ENCODE peak calls at places on chromosomes 11 and 22, in seven cellular contexts. G is heart left ventricle; I is psoas muscle; V is body of pancreas; O is GM23248; K is ovary; H is effector memory CD4-positive, alpha-beta T cell. L is an unnamed sample. For H3K9me3, the result is how much of the 10 kb centered on the place peaks cover.

GRCh38 chr11:125626381-125626950 is 1.5 kb downstream of the CHEK1 start:
- DNase-seq in I (no peak), K (no peak), G (no peak), V (no peak), O (peak), H (no peak), L (no peak)

GRCh38 chr11:12459374-12459773 is 82.0 kb downstream of the PARVA start:
- DNase-seq in H (no peak), G (no peak), K (no peak), O (no peak), V (no peak), I (no peak), L (no peak)

GRCh38 chr11:115266066-115266465 is 238.1 kb downstream of the CADM1 start:
- DNase-seq in K (no peak), G (no peak), H (no peak), V (no peak), O (no peak), I (no peak), L (no peak)

GRCh38 chr11:61799665-61800284 is 7.1 kb downstream of the FEN1 start:
- DNase-seq in G (no peak), V (no peak), K (no peak), O (no peak), H (no peak), I (no peak), L (no peak)

GRCh38 chr11:107716884-107717532 is 5.2 kb upstream of the SLN start:
- DNase-seq in I (no peak), H (no peak), V (no peak), O (peak), G (no peak), K (no peak), L (no peak)

GRCh38 chr11:131371791-131372104 is 1.3 kb downstream of the NTM start:
- DNase-seq in G (no peak), O (no peak), K (no peak), V (no peak), I (no peak), H (no peak), L (no peak)

GRCh38 chr11:31340903-31341572 is 28.5 kb downstream of the DCDC1 start:
- DNase-seq in G (no peak), H (no peak), I (no peak), V (peak), K (no peak), O (peak), L (no peak)

GRCh38 chr22:32312748-32313147 is 44.9 kb upstream of the RFPL3 start:
- DNase-seq in O (no peak), I (no peak), G (no peak), V (no peak), K (no peak), H (no peak), L (no peak)

GRCh38 chr22:50612168-50612714 is 11.6 kb downstream of the MAPK8IP2 start:
- DNase-seq in K (no peak), H (no peak), G (no peak), V (no peak), I (no peak), O (no peak), L (no peak)

GRCh38 chr11:100716848-100717247 is 29.8 kb downstream of the ARHGAP42 start:
- DNase-seq in H (no peak), K (no peak), I (no peak), O (no peak), V (no peak), G (no peak), L (no peak)
- H3K4me3 ChIP-seq in H (no peak), K (no peak), I (no peak), O (no peak), V (no peak), G (no peak), L (no peak)

GRCh38 chr11:54985731-54986130 is 276.2 kb upstream of the TRIM48 start:
- DNase-seq in H (no peak), K (no peak), O (no peak), G (no peak), V (no peak), I (no peak), L (no peak)
- H3K9me3 ChIP-seq in H (under half), K (under half), O (under half), G (under half), V (under half), I (under half), L (under half)

DNA sequence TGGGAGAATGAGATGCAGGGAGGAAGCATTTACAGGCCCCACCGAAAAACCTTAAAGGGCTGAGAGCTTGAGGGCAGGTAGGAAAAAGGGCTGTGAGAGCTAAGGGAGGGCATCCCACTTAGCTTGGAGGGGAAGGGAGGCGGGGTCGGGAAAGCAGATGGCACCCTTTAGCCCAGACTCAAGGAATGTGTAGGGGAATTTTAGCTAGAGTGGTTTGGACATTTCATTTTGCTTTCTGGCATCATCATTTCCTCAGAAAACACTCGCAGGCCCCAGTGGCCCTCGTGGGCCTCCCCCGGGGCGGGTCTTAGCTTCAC is 846 bp upstream of the STIM1 start:
- DNase-seq in V (no peak), K (no peak), G (no peak), I (no peak), O (no peak), H (no peak), L (no peak)
- H3K27ac ChIP-seq in V (peak), K (no peak), G (peak), I (peak), O (no peak), H (peak), L (peak)

DNA sequence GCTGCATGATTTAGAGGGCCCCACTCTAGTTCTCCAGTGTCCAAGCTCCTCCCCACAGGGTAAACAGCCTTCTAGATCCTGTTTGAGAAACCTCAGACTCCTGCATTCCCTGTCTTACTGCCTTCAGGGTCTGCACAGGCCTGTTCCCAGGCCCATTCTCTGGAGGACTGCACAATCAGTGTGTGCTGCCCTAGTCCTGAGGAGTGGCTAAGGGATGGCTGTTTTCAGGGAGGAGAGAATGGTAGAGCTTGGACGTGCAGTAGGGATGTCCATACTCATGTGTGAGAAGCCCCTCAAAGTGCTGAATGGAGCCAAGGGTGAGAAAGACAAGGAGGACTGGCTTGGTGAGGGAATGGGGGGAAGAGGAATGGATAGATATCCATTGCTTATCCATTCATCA is 103.8 kb upstream of the CCDC90B start:
- DNase-seq in V (no peak), K (no peak), I (no peak), H (no peak), O (no peak), G (no peak), L (no peak)
- H3K4me3 ChIP-seq in V (no peak), K (no peak), I (no peak), H (no peak), O (no peak), G (no peak), L (no peak)

GRCh38 chr22:48627203-48627602 is 1200.5 kb downstream of the BRD1 start:
- DNase-seq in H (no peak), I (no peak), G (peak), V (no peak), K (peak), O (no peak), L (no peak)
- H3K9me3 ChIP-seq in H (under half), I (under half), G (under half), V (under half), K (under half), O (under half), L (half or more)

GRCh38 chr22:36362819-36363377 is 24.9 kb downstream of the MYH9 start:
- DNase-seq in V (no peak), G (no peak), H (no peak), O (peak), I (no peak), K (no peak), L (no peak)
- H3K27ac ChIP-seq in V (peak), G (peak), H (peak), O (peak), I (no peak), K (no peak), L (peak)

DNA sequence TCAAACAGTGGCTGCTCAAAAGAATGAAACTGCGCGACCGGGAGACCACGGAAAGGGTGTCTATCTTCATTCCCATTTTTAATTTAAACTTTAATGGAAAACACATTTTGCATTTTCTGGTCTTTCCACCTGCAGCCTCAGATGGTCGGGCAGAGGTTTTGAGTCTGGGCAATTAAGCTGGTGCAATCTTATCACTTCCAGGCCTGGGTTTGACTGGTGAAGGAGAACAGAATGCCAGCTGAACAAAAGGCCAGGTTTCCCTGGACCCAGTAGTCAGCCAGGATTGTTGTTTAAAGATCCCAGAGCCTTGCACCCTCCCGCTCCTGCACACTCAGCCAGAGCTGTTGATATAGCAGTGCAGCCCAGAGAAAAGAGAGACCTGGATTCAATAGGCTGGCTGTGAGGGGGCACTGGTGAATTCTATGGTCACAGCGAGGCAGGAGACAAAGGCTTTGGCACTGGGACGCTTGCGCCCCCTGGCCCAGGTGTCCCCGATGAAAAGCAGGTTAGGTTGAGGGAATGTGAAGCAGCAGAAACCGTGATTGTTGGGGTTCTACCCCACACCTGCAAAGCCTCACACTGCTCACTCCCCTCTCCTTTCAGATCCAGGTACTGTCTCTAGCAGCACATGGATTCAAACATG is 83.6 kb downstream of the FLI1 start:
- DNase-seq in K (no peak), I (no peak), H (no peak), G (no peak), O (no peak), V (no peak), L (no peak)
- H3K4me3 ChIP-seq in K (no peak), I (peak), H (no peak), G (no peak), O (no peak), V (no peak), L (no peak)

GRCh38 chr22:49160261-49161001 is 667.2 kb downstream of the BRD1 start:
- DNase-seq in O (no peak), V (no peak), K (no peak), H (no peak), I (no peak), G (peak), L (no peak)
- H3K9me3 ChIP-seq in O (under half), V (under half), K (under half), H (under half), I (under half), G (under half), L (half or more)

GRCh38 chr11:78427615-78428272 is 10.1 kb upstream of the GAB2 start:
- DNase-seq in H (no peak), G (no peak), O (no peak), K (no peak), V (no peak), I (no peak), L (no peak)
- H3K27ac ChIP-seq in H (no peak), G (no peak), O (no peak), K (no peak), V (no peak), I (no peak), L (no peak)

GRCh38 chr11:46912526-46913150 is 5.7 kb downstream of the LRP4 start:
- DNase-seq in K (no peak), H (no peak), G (no peak), O (no peak), V (no peak), I (no peak), L (no peak)
- H3K4me3 ChIP-seq in K (no peak), H (no peak), G (no peak), O (no peak), V (no peak), I (no peak), L (no peak)

L was measured in AG04450.